ENCODE peak calls at places on chromosome 13, in nine cellular contexts. K is choroid plexus epithelial cell, M is cardiac fibroblast, S is B cell, X is PC-3, N is heart left ventricle, F is epithelial cell of esophagus, C is HL-60, U is astrocyte. A is an unnamed sample.

GRCh38 chr13:77544365-77544764 is 8.9 kb downstream of the SCEL start:
- DNase-seq in S (no peak), N (peak; percentile 74), X (peak; percentile 66), K (peak; percentile 72), F (peak; percentile 36), U (peak; percentile 61), C (no peak), M (peak; percentile 83), A (no peak)

GRCh38 chr13:112510002-112510780 is 77.8 kb downstream of the TUBGCP3 start:
- DNase-seq in S (no peak), U (peak; percentile 58), F (peak; percentile 68), C (no peak), K (peak; percentile 83), M (peak; percentile 66), N (no peak), X (peak; percentile 55), A (peak; percentile 15)

GRCh38 chr13:109743706-109744453 is 42.5 kb downstream of the IRS2 start:
- DNase-seq in C (no peak), M (peak; percentile 74), X (peak; percentile 87), N (no peak), S (no peak), U (peak; percentile 71), F (peak; percentile 96), K (peak; percentile 89), A (peak; percentile 67)

GRCh38 chr13:52664269-52664668 is 11.6 kb downstream of the SUGT1 start:
- DNase-seq in F (no peak), M (no peak), U (no peak), C (no peak), N (no peak), K (no peak), S (no peak), X (no peak), A (no peak)

GRCh38 chr13:110269509-110270185 is 37.3 kb downstream of the COL4A1 start:
- DNase-seq in C (no peak), M (no peak), S (no peak), N (no peak), F (no peak), X (no peak), U (no peak), K (no peak), A (no peak)

GRCh38 chr13:111482806-111483620 is 162.6 kb downstream of the TEX29 start:
- DNase-seq in F (no peak), C (no peak), K (no peak), M (no peak), U (no peak), N (no peak), S (no peak), X (no peak), A (no peak)

GRCh38 chr13:62721893-62722292 is 1306.2 kb upstream of the PCDH20 start:
- DNase-seq in X (no peak), K (no peak), M (no peak), S (no peak), F (no peak), C (no peak), U (no peak), N (no peak), A (no peak)

GRCh38 chr13:31192306-31192705 is 7.5 kb upstream of the B3GLCT start:
- DNase-seq in K (no peak), X (no peak), C (no peak), N (no peak), S (no peak), U (no peak), F (no peak), M (no peak), A (no peak)

GRCh38 chr13:60244381-60244780 is 80.7 kb upstream of the DIAPH3 start:
- DNase-seq in K (no peak), U (no peak), F (no peak), N (no peak), S (no peak), M (no peak), C (no peak), X (no peak), A (no peak)

GRCh38 chr13:71864094-71864980 is 2.7 kb downstream of the DACH1 start:
- DNase-seq in N (peak; percentile 71), K (no peak), C (peak; percentile 65), U (no peak), F (peak; percentile 29), X (no peak), M (peak; percentile 3), S (no peak), A (peak; percentile 24)

GRCh38 chr13:31957772-31958171 is 73.8 kb upstream of the FRY start:
- DNase-seq in N (no peak), U (no peak), M (no peak), S (no peak), X (no peak), C (no peak), K (no peak), F (peak; percentile 27), A (no peak)

GRCh38 chr13:46668302-46668720 is 115.3 kb downstream of the LRCH1 start:
- DNase-seq in U (peak; percentile 91), C (peak; percentile 50), K (peak; percentile 91), S (no peak), F (peak; percentile 48), X (peak; percentile 62), M (peak; percentile 93), N (peak; percentile 66), A (peak; percentile 33)

GRCh38 chr13:96141032-96141431 is 51.1 kb downstream of the HS6ST3 start:
- DNase-seq in U (peak; percentile 3), S (no peak), X (peak; percentile 51), N (no peak), K (peak; percentile 72), C (no peak), F (peak; percentile 61), M (peak; percentile 19), A (no peak)
- TF ChIP-seq CTCF in U (no peak), S (no peak), X (peak; percentile 43), N (no peak), K (peak; percentile 51), C (no peak), F (peak; percentile 51), M (peak; percentile 31), A (no peak)

DNA sequence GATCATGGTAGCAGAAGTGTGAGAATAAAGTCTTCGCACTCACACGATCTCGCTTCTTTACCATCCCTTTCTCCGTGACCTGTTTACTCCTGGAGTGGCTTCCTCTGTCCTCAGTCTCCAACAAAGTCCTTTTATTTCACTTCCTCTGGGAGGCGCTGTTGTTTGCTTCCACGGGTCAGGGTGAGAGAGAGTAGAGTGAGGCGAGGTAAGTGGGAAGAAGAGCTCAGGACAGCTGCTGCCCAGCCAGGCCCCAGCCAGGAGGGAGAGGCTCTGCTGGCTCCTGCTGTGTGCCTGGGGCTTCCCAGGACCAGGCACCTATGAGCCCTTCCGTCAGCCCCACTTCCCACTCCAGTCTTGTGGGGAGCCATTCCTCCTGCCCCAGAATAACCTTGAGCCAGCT is 242.1 kb downstream of the FGF9 start:
- DNase-seq in S (no peak), M (no peak), X (no peak), F (no peak), N (no peak), U (no peak), K (no peak), C (no peak), A (peak; percentile 4)
- TF ChIP-seq CTCF in S (no peak), M (no peak), X (no peak), F (no peak), N (no peak), U (no peak), K (no peak), C (no peak), A (peak; percentile 26)

DNA sequence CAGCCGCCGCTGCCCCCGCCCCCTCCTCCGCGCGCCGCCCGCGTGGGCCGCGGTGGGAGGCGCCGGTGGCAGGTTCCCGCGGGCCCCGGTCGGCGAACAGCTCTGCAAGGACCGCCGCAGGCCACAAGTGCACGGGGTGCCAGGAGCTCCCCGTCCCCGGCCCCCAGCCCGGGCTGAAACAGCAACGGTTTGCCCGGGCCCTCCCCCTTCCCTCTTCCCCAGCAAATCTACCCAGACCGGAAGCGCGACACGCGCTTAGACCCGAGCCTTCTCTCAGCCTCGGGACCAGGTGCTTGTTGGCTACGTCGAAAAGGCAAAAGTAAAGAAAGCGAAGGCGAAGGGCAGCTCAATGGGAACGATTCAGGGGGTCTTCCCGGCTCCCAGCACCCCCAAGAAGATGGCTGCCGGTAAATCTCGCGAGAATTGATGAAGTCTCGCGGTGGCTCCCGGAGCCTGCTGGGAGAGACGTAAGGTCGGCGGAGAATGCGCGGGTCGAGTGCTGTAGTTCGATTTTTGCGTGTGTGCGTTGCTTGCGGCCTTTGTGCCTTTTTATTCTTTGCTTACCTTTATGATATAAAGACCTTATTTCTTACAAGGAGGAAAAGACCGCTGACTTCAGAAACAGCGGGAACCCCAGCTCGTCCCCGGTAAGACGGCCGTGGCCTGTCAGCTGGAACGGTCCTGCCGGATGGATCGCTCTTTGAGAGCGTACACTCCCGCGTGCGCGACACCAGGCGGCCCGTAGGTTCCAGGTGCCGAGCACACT is at the start of gene RBM26:
- DNase-seq in C (peak; percentile 86), M (peak; percentile 97), K (peak; percentile 96), N (peak; percentile 95), X (peak; percentile 93), F (peak; percentile 96), S (peak; percentile 93), U (peak; percentile 82), A (peak; percentile 96)
- TF ChIP-seq CTCF in C (no peak), M (no peak), K (peak; percentile 38), N (no peak), X (no peak), F (peak; percentile 21), S (peak; percentile 15), U (no peak), A (no peak)

GRCh38 chr13:27621116-27621365 is 651 bp upstream of the POLR1D start:
- DNase-seq in F (peak; percentile 70), N (no peak), X (no peak), S (no peak), U (peak; percentile 44), C (no peak), K (no peak), M (no peak), A (no peak)

GRCh38 chr13:27621366-27622101 is at the start of gene POLR1D:
- DNase-seq in U (peak; percentile 39), M (peak; percentile 75), K (peak; percentile 80), F (peak; percentile 94), S (peak; percentile 90), X (peak; percentile 91), N (peak; percentile 87), C (peak; percentile 72), A (peak; percentile 92)

GRCh38 chr13:27622881-27623280 is 1.2 kb downstream of the POLR1D start:
- DNase-seq in N (no peak), C (no peak), U (no peak), K (no peak), M (no peak), F (no peak), X (no peak), S (no peak), A (no peak)

GRCh38 chr13:27620377-27621115 is at the start of gene LNX2:
- DNase-seq in F (peak; percentile 98), U (peak; percentile 90), S (peak; percentile 96), X (peak; percentile 93), M (peak; percentile 98), C (peak; percentile 82), K (peak; percentile 98), N (peak; percentile 99), A (peak; percentile 98)

DNA sequence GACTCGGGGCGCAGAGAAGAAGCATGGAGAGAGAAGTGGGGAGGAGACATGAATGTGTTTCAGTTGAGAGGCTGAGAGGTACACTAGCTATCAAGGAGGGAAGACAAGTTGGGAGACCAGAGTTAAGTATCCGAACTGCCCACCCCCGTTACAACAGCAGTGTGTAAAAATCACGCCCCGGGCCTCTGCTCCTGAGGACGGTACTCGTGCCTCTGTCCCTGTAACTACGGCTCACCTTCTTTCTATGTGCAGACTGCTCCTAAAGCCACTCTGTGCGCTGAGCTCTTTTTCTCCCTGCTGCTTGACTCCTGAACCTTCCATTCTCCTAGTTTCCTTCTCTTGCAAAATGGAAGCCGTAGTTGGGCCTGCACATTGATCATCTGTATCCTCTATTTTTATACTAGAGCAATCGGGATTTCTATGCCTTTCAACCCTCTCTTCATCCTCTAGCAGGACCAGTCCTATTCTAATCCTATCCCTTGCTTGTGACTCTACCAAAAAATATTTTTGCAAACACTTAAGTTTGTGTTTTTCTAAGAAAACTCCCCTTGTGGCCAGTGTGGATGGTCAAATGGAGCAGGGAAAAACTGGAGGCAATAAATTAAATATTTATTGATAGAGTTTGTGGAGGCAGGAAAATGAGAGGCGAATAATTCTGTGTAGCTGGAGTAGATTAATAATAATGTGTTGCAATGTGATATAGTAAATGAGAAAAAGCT is 569 bp downstream of the POLR1D start:
- DNase-seq in U (peak; percentile 18), F (no peak), K (peak; percentile 26), C (no peak), M (peak; percentile 24), S (no peak), X (peak; percentile 5), N (no peak), A (peak; percentile 28)
- TF ChIP-seq CTCF in U (peak; percentile 33), F (no peak), K (peak; percentile 47), C (no peak), M (peak; percentile 34), S (no peak), X (peak; percentile 44), N (no peak), A (no peak)

A was measured in activated CD8-positive, alpha-beta T cell treated with anti-CD3 and anti-CD28 coated beads for 36 hours.